ENCODE peak calls at places on chromosomes 1 and 21, in four cellular contexts. W is IMR-90, T is fibroblast of lung, A is mucosa of descending colon. G is an unnamed sample.

GRCh38 chr1:109834951-109835350 is 71.2 kb upstream of the EPS8L3 start:
- DNase-seq in W (no peak), T (no peak), A (no peak), G (no peak)

GRCh38 chr1:28208818-28209441 is 23.9 kb downstream of the DNAJC8 start:
- DNase-seq in W (peak), T (peak), A (no peak), G (peak)

GRCh38 chr1:44408181-44409018 is 3.3 kb downstream of the RNF220 start:
- DNase-seq in W (no peak), T (peak), A (no peak), G (no peak)

GRCh38 chr1:22291494-22291893 is 148.6 kb upstream of the WNT4 start:
- DNase-seq in W (no peak), T (no peak), A (no peak), G (no peak)

GRCh38 chr1:17108360-17108759 is 10.9 kb downstream of the PADI2 start:
- DNase-seq in W (no peak), T (no peak), A (peak), G (no peak)

GRCh38 chr21:31099122-31099521 is 60.8 kb upstream of the KRTAP19-8 start:
- DNase-seq in W (no peak), T (no peak), A (no peak), G (no peak)

GRCh38 chr1:99619583-99619982 is 26.3 kb upstream of the PALMD start:
- DNase-seq in W (no peak), T (no peak), A (no peak), G (no peak)

GRCh38 chr1:37477198-37477931 is 3.0 kb downstream of the ZC3H12A start:
- DNase-seq in W (peak), T (no peak), A (peak), G (no peak)

GRCh38 chr1:42953182-42954180 is 5.2 kb downstream of the SLC2A1 start:
- DNase-seq in W (no peak), T (no peak), A (no peak), G (no peak)

GRCh38 chr1:23344111-23344986 is at the start of gene HNRNPR:
- DNase-seq in W (peak), T (peak), A (peak), G (peak)

DNA sequence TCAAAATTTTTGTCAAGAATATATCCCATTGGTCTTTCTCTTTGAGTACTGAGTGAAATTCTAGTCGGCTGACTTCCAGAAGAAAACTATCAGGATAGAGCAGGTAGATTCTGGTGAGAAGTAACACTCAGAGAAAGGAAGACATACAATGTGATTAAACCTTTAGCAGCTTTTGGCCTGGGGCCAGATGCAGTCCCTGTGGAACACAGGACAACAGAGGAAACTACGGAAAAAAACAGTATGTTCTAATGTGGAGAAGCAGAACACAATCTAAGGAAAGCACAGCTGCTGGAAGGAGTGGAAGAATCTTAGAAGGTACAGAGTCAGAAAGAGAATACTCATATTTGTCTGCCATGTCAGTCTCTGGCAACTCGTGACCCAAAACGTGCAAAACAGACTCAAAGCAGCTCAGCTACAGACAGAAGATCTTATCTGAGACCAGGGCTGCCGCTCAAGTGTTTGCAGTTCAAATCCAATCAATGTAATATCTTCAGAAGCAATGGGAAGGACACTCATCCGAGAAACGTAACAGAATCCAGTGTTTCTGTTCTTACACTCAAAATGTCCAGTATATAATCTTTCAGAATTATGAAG is 283.8 kb downstream of the MRPL39 start:
- DNase-seq in W (no peak), T (no peak), A (no peak), G (no peak)
- H3K4me3 ChIP-seq in W (no peak), T (no peak), A (no peak), G (no peak)

GRCh38 chr1:32223683-32224082 is 1.5 kb downstream of the EIF3I start:
- DNase-seq in W (no peak), T (no peak), A (no peak), G (no peak)
- TF ChIP-seq CTCF in W (no peak), T (no peak), A (no peak), G (no peak)

GRCh38 chr1:226675720-226676357 is 63.2 kb downstream of the ITPKB start:
- DNase-seq in W (no peak), T (no peak), A (no peak), G (no peak)
- H3K4me3 ChIP-seq in W (no peak), T (no peak), A (no peak), G (no peak)

GRCh38 chr1:1206376-1207253 is at the start of gene TNFRSF18:
- DNase-seq in W (no peak), T (peak), A (peak), G (no peak)
- TF ChIP-seq CTCF in W (no peak), T (no peak), A (no peak), G (no peak)

DNA sequence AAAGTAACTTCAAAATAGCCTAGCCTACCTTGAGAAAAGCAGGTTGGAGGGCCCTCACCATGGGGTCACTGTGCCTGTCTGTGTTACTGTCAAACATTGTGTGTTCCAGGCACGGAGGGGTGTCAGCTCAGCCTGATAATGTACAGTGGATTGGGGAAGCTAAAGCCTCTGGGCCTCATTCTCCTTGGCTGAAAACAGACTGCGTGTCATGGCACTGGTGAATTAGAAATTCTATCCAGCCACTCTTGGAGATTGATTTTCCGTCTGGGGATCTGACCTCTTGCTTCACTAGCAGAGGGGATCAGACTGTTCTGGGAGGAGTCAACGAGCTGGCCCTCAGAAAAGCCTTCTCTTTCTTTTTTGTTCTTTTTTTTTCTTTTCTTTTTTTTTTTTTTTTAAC is 123.5 kb upstream of the HOOK1 start:
- DNase-seq in W (no peak), T (peak), A (no peak), G (no peak)
- H3K4me3 ChIP-seq in W (no peak), T (no peak), A (no peak), G (no peak)

DNA sequence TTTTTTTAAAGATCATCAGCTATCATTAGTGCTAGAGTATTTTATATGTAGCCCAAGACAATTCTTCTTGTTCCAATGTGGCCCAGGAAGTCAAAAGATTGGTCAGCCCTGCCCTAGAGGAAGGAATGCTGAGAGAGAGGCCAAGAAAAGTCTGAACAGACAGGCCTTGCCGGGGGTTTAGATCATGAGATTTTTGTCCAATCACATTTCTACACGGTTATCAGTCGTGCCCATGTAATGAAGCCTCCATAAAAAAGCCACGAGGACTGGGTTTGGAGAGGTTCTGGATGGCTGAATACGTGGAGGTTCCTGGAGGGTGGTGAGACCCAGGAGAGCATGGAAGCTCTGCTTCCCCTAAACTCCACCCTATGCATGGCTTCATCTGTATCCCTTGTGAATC is 24.3 kb upstream of the ENO1 start:
- DNase-seq in W (peak), T (no peak), A (no peak), G (peak)
- TF ChIP-seq CTCF in W (peak), T (peak), A (no peak), G (peak)